ENCODE peak calls at places on chromosomes 16 and 17, in seven cellular contexts. I, P, Q, Y, W, K and H are unnamed samples.

GRCh38 chr16:25192096-25192495 is 24.7 kb upstream of the AQP8 start:
- DNase-seq in Y (no peak), K (no peak), W (no peak), P (peak), Q (no peak), I (no peak), H (no peak)

GRCh38 chr16:86375370-86375769 is 135.0 kb upstream of the FOXF1 start:
- DNase-seq in P (peak), I (no peak), K (no peak), Y (peak), W (peak), Q (peak), H (no peak)

GRCh38 chr16:71771571-71771970 is 37.1 kb downstream of the AP1G1 start:
- DNase-seq in P (no peak), Y (no peak), W (no peak), Q (no peak), I (no peak), K (no peak), H (no peak)

GRCh38 chr16:15644306-15644961 is 1.5 kb upstream of the MARF1 start:
- DNase-seq in K (no peak), I (no peak), P (peak), Y (no peak), W (no peak), Q (no peak), H (no peak)

GRCh38 chr17:20955437-20956323 is 87.1 kb downstream of the USP22 start:
- DNase-seq in W (peak), Q (peak), Y (peak), K (no peak), P (peak), I (peak), H (no peak)

GRCh38 chr16:5971924-5972323 is 874.3 kb upstream of the EEF2KMT start:
- DNase-seq in K (no peak), Y (no peak), P (no peak), W (no peak), Q (no peak), I (no peak), H (no peak)

GRCh38 chr17:55728361-55728760 is 5.7 kb upstream of the TMEM100 start:
- DNase-seq in Y (no peak), Q (no peak), P (no peak), K (no peak), W (no peak), I (no peak), H (no peak)

GRCh38 chr16:1923299-1924034 is 5.3 kb upstream of the HS3ST6 start:
- DNase-seq in W (peak), P (peak), I (no peak), K (no peak), Y (no peak), Q (peak), H (no peak)

GRCh38 chr16:85542548-85542927 is 70.6 kb upstream of the GSE1 start:
- DNase-seq in Y (no peak), W (no peak), Q (no peak), I (no peak), P (no peak), K (no peak), H (no peak)

GRCh38 chr17:48728232-48729231 is at the start of gene HOXB13:
- DNase-seq in I (peak), W (peak), Q (no peak), K (no peak), Y (no peak), P (peak), H (no peak)

GRCh38 chr17:79809530-79810137 is 12.8 kb upstream of the CBX8 start:
- DNase-seq in Y (no peak), I (no peak), K (no peak), W (no peak), Q (no peak), P (no peak), H (no peak)

GRCh38 chr17:9211133-9211765 is 189.9 kb downstream of the NTN1 start:
- DNase-seq in K (no peak), P (no peak), Y (no peak), I (no peak), Q (no peak), W (no peak), H (no peak)

GRCh38 chr16:89386786-89387185 is 103.6 kb downstream of the ANKRD11 start:
- DNase-seq in Y (no peak), P (no peak), W (no peak), K (no peak), I (no peak), Q (no peak), H (no peak)

GRCh38 chr16:67444259-67445125 is 13.6 kb downstream of the HSD11B2 start:
- DNase-seq in K (no peak), W (no peak), Y (no peak), I (no peak), Q (no peak), P (peak), H (no peak)

GRCh38 chr17:249236-249993 is 68.0 kb upstream of the DOC2B start:
- DNase-seq in K (no peak), I (peak), Q (no peak), Y (no peak), W (no peak), P (no peak), H (no peak)

GRCh38 chr16:65117701-65118448 is 4.0 kb downstream of the CDH11 start:
- DNase-seq in P (peak), I (peak), Q (peak), K (peak), W (peak), Y (peak), H (no peak)

GRCh38 chr17:75390982-75391381 is 14.5 kb downstream of the GRB2 start:
- DNase-seq in Q (peak), W (peak), K (no peak), I (no peak), P (peak), Y (no peak), H (no peak)

GRCh38 chr17:73800893-73801292 is 156.6 kb upstream of the SDK2 start:
- DNase-seq in K (no peak), Q (no peak), P (no peak), W (no peak), I (no peak), Y (no peak), H (no peak)

GRCh38 chr17:29615492-29616299 is 7.0 kb downstream of the CORO6 start:
- DNase-seq in Y (peak), W (peak), Q (peak), I (peak), K (peak), P (peak), H (peak)

GRCh38 chr17:30520436-30520835 is 43.2 kb downstream of the GOSR1 start:
- DNase-seq in K (no peak), I (no peak), W (peak), Y (peak), Q (peak), P (peak), H (no peak)

GRCh38 chr17:82241926-82242697 is 13.3 kb downstream of the SLC16A3 start:
- DNase-seq in Q (peak), P (peak), W (peak), K (no peak), I (peak), Y (no peak), H (no peak)

GRCh38 chr17:60577147-60577925 is 22.7 kb upstream of the PPM1D start:
- DNase-seq in I (no peak), P (peak), Y (peak), K (peak), W (peak), Q (peak), H (no peak)
- TF ChIP-seq CTCF in I (peak), P (no peak), Y (peak), K (peak), W (peak), Q (no peak), H (no peak)

GRCh38 chr17:78788451-78788850 is 6.4 kb upstream of the CYTH1 start:
- DNase-seq in I (no peak), W (no peak), Q (no peak), P (no peak), K (no peak), Y (no peak), H (no peak)

GRCh38 chr17:78789149-78789662 is 7.1 kb upstream of the CYTH1 start:
- DNase-seq in P (no peak), I (no peak), W (no peak), Y (no peak), Q (no peak), K (no peak), H (no peak)

GRCh38 chr17:78785663-78786057 is 3.6 kb upstream of the CYTH1 start:
- DNase-seq in Q (no peak), W (no peak), I (no peak), K (no peak), P (no peak), Y (no peak), H (no peak)

GRCh38 chr17:78789663-78790181 is 7.6 kb upstream of the CYTH1 start:
- DNase-seq in K (no peak), Q (peak), I (peak), Y (peak), P (peak), W (peak), H (no peak)

GRCh38 chr17:78787444-78787843 is 5.4 kb upstream of the CYTH1 start:
- DNase-seq in W (no peak), Y (no peak), P (no peak), I (no peak), K (no peak), Q (no peak), H (no peak)
- TF ChIP-seq CTCF in W (no peak), Y (no peak), P (no peak), I (no peak), K (no peak), Q (no peak), H (no peak)

GRCh38 chr17:39270923-39271322 is 45.2 kb upstream of the STAC2 start:
- DNase-seq in K (no peak), W (peak), Q (peak), P (peak), Y (peak), I (no peak), H (no peak)
- TF ChIP-seq CTCF in K (peak), W (peak), Q (peak), P (peak), Y (peak), I (peak), H (no peak)

DNA sequence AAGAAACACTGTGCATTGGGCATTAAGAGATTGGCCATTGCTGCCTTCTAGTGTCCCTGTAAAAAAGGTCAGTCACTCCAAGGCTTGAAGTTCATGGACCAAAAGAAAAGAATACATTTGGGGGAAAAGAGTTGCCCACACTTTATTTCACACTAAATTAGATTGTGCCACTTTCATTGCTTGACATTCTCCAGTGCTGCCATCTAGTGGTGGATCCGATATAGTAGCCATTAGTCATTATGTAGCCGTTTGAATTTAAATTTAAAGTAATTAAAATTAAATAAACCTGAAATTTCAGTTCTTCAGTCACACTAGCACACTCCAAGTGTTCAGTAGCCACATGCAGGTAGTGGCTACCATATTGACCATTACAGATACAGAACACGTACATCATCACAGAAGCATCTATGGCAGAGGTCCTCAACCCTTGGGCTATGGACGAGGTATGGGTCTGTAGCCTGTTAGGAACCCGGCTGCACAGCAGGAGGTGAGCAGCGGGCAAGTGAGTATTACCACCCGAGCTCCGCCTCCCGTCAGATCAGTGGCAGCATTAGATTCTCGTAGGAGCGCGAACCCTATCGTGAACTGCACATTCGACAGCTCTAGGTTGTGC is 21.9 kb upstream of the CDH5 start:
- DNase-seq in Y (peak), I (no peak), W (peak), P (peak), Q (peak), K (peak), H (no peak)
- TF ChIP-seq CTCF in Y (peak), I (peak), W (peak), P (peak), Q (peak), K (peak), H (no peak)

DNA sequence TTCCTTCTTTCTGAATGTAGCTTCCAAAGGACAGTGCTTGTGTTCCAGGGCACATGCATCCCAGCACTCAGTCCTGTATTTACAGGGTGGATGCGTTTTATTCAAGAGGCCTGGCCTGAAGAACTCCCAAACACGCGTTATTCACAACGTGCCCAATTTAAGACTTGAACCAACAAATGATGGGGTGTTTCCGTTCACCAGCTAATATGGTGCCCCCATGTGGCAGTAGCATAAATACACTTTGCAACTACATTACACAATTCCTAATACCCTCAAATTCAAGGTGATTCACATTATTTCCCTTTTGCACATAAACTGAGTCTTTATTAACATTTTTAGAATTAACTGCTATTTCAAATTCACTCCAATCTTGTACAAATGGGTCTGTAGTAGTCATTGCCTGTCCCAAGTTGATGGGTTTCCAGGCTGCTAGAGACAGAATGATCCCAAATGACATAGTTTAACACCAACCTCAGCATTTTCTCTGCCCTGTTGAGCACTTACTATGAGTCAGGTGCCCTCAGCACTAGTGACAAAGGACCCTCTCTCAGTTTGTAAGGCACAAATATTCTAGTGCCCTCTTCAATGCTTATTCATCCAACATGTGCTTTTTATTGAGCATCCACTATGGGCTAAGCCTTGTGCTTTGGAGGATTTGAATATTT is 26.9 kb downstream of the HSD17B2 start:
- DNase-seq in I (no peak), K (peak), W (peak), P (peak), Y (peak), Q (peak), H (no peak)
- TF ChIP-seq CTCF in I (peak), K (peak), W (peak), P (peak), Y (peak), Q (peak), H (no peak)

DNA sequence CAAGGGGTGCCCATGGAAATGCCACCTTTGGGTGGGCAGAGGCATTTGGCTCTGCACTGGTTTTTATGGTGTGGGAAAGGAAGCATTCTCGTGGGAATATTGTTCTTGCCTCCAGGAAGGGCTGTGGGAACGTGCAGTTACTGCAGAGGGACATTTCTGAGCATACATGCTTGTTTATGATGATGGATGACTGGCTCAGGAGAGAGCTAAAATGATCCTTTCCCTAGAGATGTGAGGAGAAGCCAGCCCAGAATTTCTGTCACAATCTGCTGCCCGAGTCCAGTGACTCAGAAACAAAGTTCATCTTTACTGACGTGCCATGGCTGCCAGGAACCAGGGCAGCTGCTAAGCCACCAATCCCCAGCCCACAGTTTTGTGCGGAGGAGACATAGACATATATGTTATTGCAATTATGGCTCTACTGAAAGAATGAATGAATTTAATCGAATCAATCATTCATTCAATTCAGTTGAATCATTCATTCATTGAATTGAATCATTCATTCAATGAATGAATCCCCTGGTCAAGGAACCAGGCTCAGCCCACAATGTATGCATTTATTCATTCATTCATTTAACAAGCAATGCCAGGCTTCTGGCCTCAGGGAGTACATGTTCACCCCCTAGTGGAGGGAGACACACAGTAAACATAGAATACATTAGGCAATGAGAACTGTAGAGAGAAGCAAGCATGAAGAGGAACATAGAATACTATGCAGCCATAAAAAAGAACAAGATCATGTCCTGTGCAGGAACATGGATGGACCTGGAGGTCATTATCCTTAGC is 414.4 kb upstream of the HSBP1 start:
- DNase-seq in P (peak), W (no peak), Y (peak), K (no peak), I (no peak), Q (peak), H (no peak)
- TF ChIP-seq CTCF in P (peak), W (no peak), Y (peak), K (no peak), I (no peak), Q (peak), H (no peak)